ENCODE peak calls at places on chromosome 6, in four cellular contexts. N, X, S and V are unnamed samples.

GRCh38 chr6:121435444-121436069 is at the start of gene GJA1:
- DNase-seq in X (no peak), N (peak; percentile 85), S (no peak), V (peak; percentile 92)

GRCh38 chr6:98695076-98695816 is 139.1 kb upstream of the POU3F2 start:
- DNase-seq in N (no peak), X (no peak), S (no peak), V (no peak)

GRCh38 chr6:39932386-39932785 is 1.9 kb downstream of the MOCS1 start:
- DNase-seq in S (no peak), N (no peak), X (no peak), V (no peak)

GRCh38 chr6:28683945-28684538 is 158.4 kb downstream of the GPX5 start:
- DNase-seq in X (no peak), S (peak; percentile 87), N (peak; percentile 62), V (no peak)

GRCh38 chr6:3749991-3750323 is 1.6 kb downstream of the PXDC1 start:
- DNase-seq in N (peak; percentile 88), S (no peak), X (peak; percentile 75), V (no peak)

GRCh38 chr6:27388293-27389197 is at the start of gene ZNF391:
- DNase-seq in N (peak; percentile 87), S (peak; percentile 83), X (peak; percentile 89), V (no peak)

GRCh38 chr6:43793154-43793874 is 23.3 kb downstream of the VEGFA start:
- DNase-seq in S (no peak), N (no peak), X (no peak), V (no peak)

GRCh38 chr6:154931741-154932424 is 63.2 kb upstream of the TIAM2 start:
- DNase-seq in X (no peak), N (peak; percentile 16), S (no peak), V (no peak)

GRCh38 chr6:37230104-37230503 is 27.5 kb upstream of the TBC1D22B start:
- DNase-seq in X (no peak), S (no peak), N (no peak), V (no peak)

GRCh38 chr6:151389640-151390275 is 1.6 kb downstream of the ZBTB2 start:
- DNase-seq in S (peak; percentile 87), X (no peak), N (peak; percentile 79), V (no peak)